ENCODE peak calls at places on chromosomes 7 and 10, in four cellular contexts. U is right lobe of liver, C is endothelial cell of umbilical vein, W is A549. A is an unnamed sample.

GRCh38 chr10:118045842-118046490 is 775 bp downstream of the RAB11FIP2 start:
- DNase-seq in U (peak), C (peak), W (peak), A (peak)

GRCh38 chr7:5437987-5438386 is 14.4 kb upstream of the TNRC18 start:
- DNase-seq in U (no peak), C (no peak), W (no peak), A (peak)

GRCh38 chr7:157690058-157690832 is 353.4 kb downstream of the DNAJB6 start:
- DNase-seq in U (peak), C (no peak), W (no peak), A (no peak)

GRCh38 chr10:46515402-46516192 is 40.9 kb downstream of the GPRIN2 start:
- DNase-seq in U (peak), C (no peak), W (no peak), A (peak)

GRCh38 chr10:52215745-52216361 is 98.2 kb upstream of the DKK1 start:
- DNase-seq in U (peak), C (peak), W (peak), A (peak)

GRCh38 chr10:99958287-99958686 is 51.5 kb downstream of the DNMBP start:
- DNase-seq in U (no peak), C (peak), W (no peak), A (no peak)

GRCh38 chr10:13847201-13847631 is 260.5 kb downstream of the PRPF18 start:
- DNase-seq in U (no peak), C (no peak), W (no peak), A (no peak)

GRCh38 chr7:151175793-151176311 is 8.4 kb upstream of the GBX1 start:
- DNase-seq in U (peak), C (no peak), W (no peak), A (no peak)

GRCh38 chr7:68692511-68692910 is 905.8 kb upstream of the AUTS2 start:
- DNase-seq in U (no peak), C (no peak), W (no peak), A (no peak)

GRCh38 chr10:52447931-52448353 is 133.9 kb downstream of the DKK1 start:
- DNase-seq in U (no peak), C (no peak), W (no peak), A (no peak)

GRCh38 chr7:26777383-26777782 is 87.0 kb downstream of the SKAP2 start:
- DNase-seq in U (no peak), C (no peak), W (no peak), A (no peak)

GRCh38 chr7:1716263-1717094 is 46.4 kb downstream of the ELFN1 start:
- DNase-seq in U (no peak), C (no peak), W (no peak), A (no peak)

GRCh38 chr7:99394188-99394502 is 14.3 kb downstream of the PDAP1 start:
- DNase-seq in U (no peak), C (no peak), W (no peak), A (no peak)

GRCh38 chr7:99392659-99393362 is 15.6 kb downstream of the PDAP1 start:
- DNase-seq in U (peak), C (peak), W (no peak), A (peak)

GRCh38 chr7:99392046-99392445 is 16.4 kb downstream of the PDAP1 start:
- DNase-seq in U (no peak), C (no peak), W (no peak), A (no peak)

GRCh38 chr7:99395616-99396327 is 12.6 kb downstream of the PDAP1 start:
- DNase-seq in U (peak), C (no peak), W (no peak), A (no peak)

DNA sequence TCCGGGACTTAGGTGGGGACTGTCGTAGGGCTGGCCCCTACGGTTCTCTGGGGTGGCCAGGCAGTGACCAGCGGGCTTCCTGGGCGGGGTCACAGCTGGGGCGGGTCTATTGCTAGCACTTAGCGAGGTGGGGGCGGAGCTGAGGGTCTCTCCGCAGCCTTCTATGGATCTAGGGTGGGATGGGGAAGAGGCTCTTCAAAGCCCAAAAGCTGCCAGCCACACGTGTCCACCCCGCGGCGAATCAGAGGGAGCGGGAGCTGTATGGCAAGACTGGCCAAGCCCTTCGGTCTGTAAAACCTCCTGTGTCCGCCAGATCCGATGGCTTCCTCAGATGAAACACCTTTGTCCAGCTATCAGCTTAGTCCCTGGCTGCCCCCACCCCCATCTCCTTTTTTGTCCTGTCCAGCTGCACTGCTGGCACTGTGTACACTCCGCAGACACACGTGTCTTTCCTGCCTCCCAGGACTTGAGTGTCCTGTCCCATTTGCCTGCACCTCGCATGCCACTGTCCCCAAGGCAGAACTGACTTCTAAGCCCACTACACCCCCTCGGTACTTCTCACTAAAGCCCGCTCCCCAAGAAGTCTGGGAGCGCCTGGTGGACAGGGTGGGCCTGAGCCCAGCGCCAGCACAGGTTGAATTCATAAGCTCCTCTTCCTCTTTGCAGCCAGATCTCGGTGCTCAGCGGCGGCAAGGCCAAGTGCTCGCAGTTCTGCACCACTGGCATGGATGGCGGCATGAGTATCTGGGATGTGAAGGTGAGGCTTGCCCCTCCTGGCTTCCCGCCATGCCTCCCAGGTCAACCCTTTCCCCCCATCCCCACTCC is 14.8 kb downstream of the PDAP1 start:
- DNase-seq in U (no peak), C (no peak), W (no peak), A (peak)
- TF ChIP-seq POLR2A in U (no peak), C (no peak), W (no peak), A (no peak)

DNA sequence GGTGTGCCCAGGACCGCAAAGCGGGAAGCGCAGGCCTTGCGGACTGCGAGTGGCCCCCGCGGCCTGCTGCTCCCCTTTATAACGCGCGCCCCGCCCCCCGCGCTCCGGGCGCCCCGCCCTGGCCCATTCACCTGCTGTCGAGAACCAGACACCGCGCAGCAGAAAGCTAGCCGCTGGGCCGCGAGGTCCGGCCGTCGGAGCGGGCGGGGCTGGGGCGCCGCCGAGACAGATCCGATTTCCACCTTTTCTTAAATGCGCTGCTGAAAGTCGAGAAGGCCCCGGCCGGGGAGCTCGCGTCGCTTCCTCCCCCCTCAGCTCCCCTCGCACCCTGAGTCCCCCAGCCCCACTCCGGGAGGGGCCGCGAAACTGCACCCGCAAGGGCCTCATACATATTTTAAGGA is 170.3 kb downstream of the NRF1 start:
- DNase-seq in U (no peak), C (no peak), W (no peak), A (no peak)
- H3K4me3 ChIP-seq in U (no peak), C (no peak), W (no peak), A (no peak)

DNA sequence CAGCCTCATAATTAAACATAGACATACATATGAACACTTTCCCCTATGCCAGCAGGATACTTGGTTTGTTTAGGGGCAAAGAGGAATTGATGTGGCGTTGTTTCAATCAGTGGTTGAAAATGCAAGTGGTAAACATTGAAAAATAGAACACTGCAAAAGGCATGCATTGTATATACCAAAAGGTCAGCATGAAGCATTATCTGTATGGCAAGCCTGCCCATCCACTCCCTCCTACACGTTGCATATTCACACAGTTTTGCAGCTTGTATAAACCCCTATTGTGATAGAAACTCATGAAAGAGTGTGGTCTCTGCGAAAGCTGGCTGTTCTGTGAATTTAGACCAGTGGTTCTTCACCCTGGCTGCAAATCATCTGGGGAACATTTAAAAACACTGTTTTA is 17.1 kb downstream of the CAV1 start:
- DNase-seq in U (no peak), C (no peak), W (no peak), A (no peak)
- H3K27ac ChIP-seq in U (no peak), C (no peak), W (peak), A (peak)

DNA sequence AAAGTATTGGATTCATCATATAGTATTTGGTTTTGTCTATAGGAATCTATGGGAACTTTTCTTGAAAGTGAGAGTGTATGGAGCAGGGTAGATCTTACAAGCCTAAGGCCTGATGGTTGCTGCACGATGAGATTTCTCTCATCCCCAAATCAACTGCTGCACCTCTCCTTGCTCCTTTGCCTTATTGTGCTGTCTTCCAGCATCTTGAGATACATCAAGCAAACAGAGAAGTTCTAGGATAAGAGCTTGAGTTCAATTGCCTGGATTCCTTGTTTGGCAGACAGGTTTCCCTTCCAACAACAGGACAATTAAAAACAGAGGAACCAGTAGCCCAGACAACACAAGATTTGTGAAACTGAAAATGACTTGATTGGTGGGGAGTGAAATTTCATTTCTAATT is 56.6 kb downstream of the CPED1 start:
- DNase-seq in U (no peak), C (no peak), W (no peak), A (no peak)
- TF ChIP-seq POLR2A in U (no peak), C (no peak), W (no peak), A (no peak)

GRCh38 chr10:30057421-30057841 is 2.0 kb downstream of the JCAD start:
- DNase-seq in U (no peak), C (peak), W (peak), A (no peak)
- H3K4me3 ChIP-seq in U (no peak), C (no peak), W (peak), A (peak)

GRCh38 chr10:91605968-91606367 is 26.9 kb downstream of the PPP1R3C start:
- DNase-seq in U (no peak), C (no peak), W (no peak), A (no peak)

GRCh38 chr10:91604936-91605534 is 27.8 kb downstream of the PPP1R3C start:
- DNase-seq in U (no peak), C (peak), W (peak), A (no peak)

GRCh38 chr10:91610444-91610843 is 22.4 kb downstream of the PPP1R3C start:
- DNase-seq in U (no peak), C (no peak), W (no peak), A (no peak)

GRCh38 chr10:91610919-91611318 is 22.0 kb downstream of the PPP1R3C start:
- DNase-seq in U (no peak), C (no peak), W (no peak), A (no peak)

GRCh38 chr10:91607661-91608442 is 25.0 kb downstream of the PPP1R3C start:
- DNase-seq in U (no peak), C (no peak), W (no peak), A (no peak)
- H3K27ac ChIP-seq in U (peak), C (no peak), W (peak), A (peak)

A was measured in heart left ventricle.